ENCODE peak calls at places on chromosomes 3 and 15, in six cellular contexts. One of them, this sample, is unnamed.

GRCh38 chr3:42696356-42697301 is 6.0 kb downstream of the HHATL start:
- DNase-seq in vagina: peak; percentile 90
- DNase-seq in HCT116: no peak
- DNase-seq in GM06990: no peak
- DNase-seq in osteoblast: no peak
- DNase-seq in breast epithelium: no peak
- DNase-seq in this sample: no peak

GRCh38 chr15:22963546-22964125 is 16.5 kb downstream of the CYFIP1 start:
- DNase-seq in vagina: no peak
- DNase-seq in HCT116: no peak
- DNase-seq in GM06990: no peak
- DNase-seq in osteoblast: peak; percentile 63
- DNase-seq in breast epithelium: no peak
- DNase-seq in this sample: no peak

GRCh38 chr3:105827959-105828358 is 40.9 kb downstream of the CBLB start:
- DNase-seq in vagina: no peak
- DNase-seq in HCT116: peak; percentile 73
- DNase-seq in GM06990: no peak
- DNase-seq in osteoblast: no peak
- DNase-seq in breast epithelium: no peak
- DNase-seq in this sample: no peak

GRCh38 chr3:143000525-143000924 is 845 bp upstream of the U2SURP start:
- DNase-seq in vagina: no peak
- DNase-seq in HCT116: no peak
- DNase-seq in GM06990: no peak
- DNase-seq in osteoblast: peak; percentile 29
- DNase-seq in breast epithelium: no peak
- DNase-seq in this sample: no peak

GRCh38 chr15:53453253-53454105 is 306.0 kb downstream of the WDR72 start:
- DNase-seq in vagina: no peak
- DNase-seq in HCT116: no peak
- DNase-seq in GM06990: no peak
- DNase-seq in osteoblast: no peak
- DNase-seq in breast epithelium: no peak
- DNase-seq in this sample: no peak

GRCh38 chr3:144096016-144096415 is 124.4 kb downstream of the DIPK2A start:
- DNase-seq in vagina: no peak
- DNase-seq in HCT116: no peak
- DNase-seq in GM06990: no peak
- DNase-seq in osteoblast: no peak
- DNase-seq in breast epithelium: no peak
- DNase-seq in this sample: no peak

GRCh38 chr3:18098960-18099587 is 326.1 kb downstream of the SATB1 start:
- DNase-seq in vagina: no peak
- DNase-seq in HCT116: peak; percentile 99
- DNase-seq in GM06990: no peak
- DNase-seq in osteoblast: peak; percentile 55
- DNase-seq in breast epithelium: no peak
- DNase-seq in this sample: peak; percentile 69

GRCh38 chr3:196602673-196603072 is 34.2 kb downstream of the FBXO45 start:
- DNase-seq in vagina: no peak
- DNase-seq in HCT116: no peak
- DNase-seq in GM06990: no peak
- DNase-seq in osteoblast: no peak
- DNase-seq in breast epithelium: no peak
- DNase-seq in this sample: no peak

GRCh38 chr3:32873491-32874130 is 55.8 kb downstream of the TRIM71 start:
- DNase-seq in vagina: no peak
- DNase-seq in HCT116: no peak
- DNase-seq in GM06990: no peak
- DNase-seq in osteoblast: no peak
- DNase-seq in breast epithelium: no peak
- DNase-seq in this sample: no peak
- TF ChIP-seq CTCF in vagina: no peak
- TF ChIP-seq CTCF in HCT116: no peak
- TF ChIP-seq CTCF in GM06990: peak; percentile 53
- TF ChIP-seq CTCF in osteoblast: no peak
- TF ChIP-seq CTCF in breast epithelium: no peak
- TF ChIP-seq CTCF in this sample: no peak

GRCh38 chr15:40845036-40845435 is 1.2 kb downstream of the SPINT1 start:
- DNase-seq in vagina: no peak
- DNase-seq in HCT116: no peak
- DNase-seq in GM06990: no peak
- DNase-seq in osteoblast: no peak
- DNase-seq in breast epithelium: no peak
- DNase-seq in this sample: no peak

GRCh38 chr15:40845511-40846284 is 1.9 kb downstream of the SPINT1 start:
- DNase-seq in vagina: no peak
- DNase-seq in HCT116: no peak
- DNase-seq in GM06990: no peak
- DNase-seq in osteoblast: peak; percentile 72
- DNase-seq in breast epithelium: peak; percentile 93
- DNase-seq in this sample: no peak

GRCh38 chr15:40844543-40844981 is 714 bp downstream of the SPINT1 start:
- DNase-seq in vagina: no peak
- DNase-seq in HCT116: no peak
- DNase-seq in GM06990: peak; percentile 68
- DNase-seq in osteoblast: peak; percentile 90
- DNase-seq in breast epithelium: no peak
- DNase-seq in this sample: no peak

GRCh38 chr15:40846846-40847224 is 3.0 kb downstream of the SPINT1 start:
- DNase-seq in vagina: no peak
- DNase-seq in HCT116: no peak
- DNase-seq in GM06990: no peak
- DNase-seq in osteoblast: no peak
- DNase-seq in breast epithelium: no peak
- DNase-seq in this sample: no peak

DNA sequence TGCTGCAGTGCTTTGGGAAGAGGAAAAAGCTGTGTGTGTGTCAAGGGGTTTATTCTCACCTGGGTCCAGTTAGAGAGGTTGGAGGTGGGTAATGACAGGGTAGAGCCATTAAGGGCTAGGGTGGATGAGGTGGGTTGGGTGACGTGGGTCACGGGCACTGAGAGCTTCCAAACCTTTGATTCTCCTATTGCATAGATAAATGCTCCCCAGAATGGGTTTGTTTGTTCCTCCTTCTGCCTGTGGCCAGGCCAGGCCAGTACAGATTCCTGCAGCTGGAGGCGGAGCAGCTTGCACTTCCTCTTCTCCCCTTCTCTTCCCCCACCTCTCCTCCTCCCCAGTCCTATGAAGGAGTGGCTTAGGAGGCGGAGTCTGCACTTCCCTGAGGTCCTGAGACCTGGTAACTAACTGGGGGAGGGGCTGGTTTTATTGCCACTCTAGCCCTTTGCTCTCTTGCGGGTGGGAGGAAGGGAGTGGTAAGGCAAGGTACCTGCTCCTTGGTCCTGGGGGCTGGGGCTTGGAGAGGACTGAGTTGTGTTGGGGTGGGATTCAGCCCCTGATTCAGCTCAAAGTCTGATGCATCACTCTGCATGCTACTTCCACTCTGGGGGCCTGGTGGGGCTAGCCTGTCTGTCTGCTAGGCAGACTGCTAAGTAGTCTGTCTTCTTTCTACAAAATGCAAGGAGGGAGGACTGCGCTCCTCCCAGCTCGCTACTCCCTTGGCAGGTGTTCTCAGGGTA is 3.5 kb downstream of the SPINT1 start:
- DNase-seq in vagina: no peak
- DNase-seq in HCT116: no peak
- DNase-seq in GM06990: peak; percentile 32
- DNase-seq in osteoblast: peak; percentile 65
- DNase-seq in breast epithelium: peak; percentile 82
- DNase-seq in this sample: no peak
- H3K4me3 ChIP-seq in vagina: peak overlapping the region; percentile 54
- H3K4me3 ChIP-seq in HCT116: peak overlapping the region; percentile 95
- H3K4me3 ChIP-seq in GM06990: no peak overlapping the region
- H3K4me3 ChIP-seq in osteoblast: no peak overlapping the region
- H3K4me3 ChIP-seq in breast epithelium: peak overlapping the region; percentile 80
- H3K4me3 ChIP-seq in this sample: no peak overlapping the region

GRCh38 chr3:14161282-14161681 is 17.1 kb downstream of the XPC start:
- DNase-seq in vagina: no peak
- DNase-seq in HCT116: no peak
- DNase-seq in GM06990: no peak
- DNase-seq in osteoblast: no peak
- DNase-seq in breast epithelium: no peak
- DNase-seq in this sample: no peak

GRCh38 chr3:14158370-14158769 is 20.0 kb downstream of the XPC start:
- DNase-seq in vagina: peak; percentile 61
- DNase-seq in HCT116: no peak
- DNase-seq in GM06990: no peak
- DNase-seq in osteoblast: no peak
- DNase-seq in breast epithelium: no peak
- DNase-seq in this sample: no peak

GRCh38 chr3:14156843-14157561 is 21.4 kb downstream of the XPC start:
- DNase-seq in vagina: peak; percentile 82
- DNase-seq in HCT116: no peak
- DNase-seq in GM06990: no peak
- DNase-seq in osteoblast: no peak
- DNase-seq in breast epithelium: no peak
- DNase-seq in this sample: no peak

GRCh38 chr3:14157951-14158350 is 20.4 kb downstream of the XPC start:
- DNase-seq in vagina: peak; percentile 43
- DNase-seq in HCT116: no peak
- DNase-seq in GM06990: no peak
- DNase-seq in osteoblast: no peak
- DNase-seq in breast epithelium: no peak
- DNase-seq in this sample: no peak

DNA sequence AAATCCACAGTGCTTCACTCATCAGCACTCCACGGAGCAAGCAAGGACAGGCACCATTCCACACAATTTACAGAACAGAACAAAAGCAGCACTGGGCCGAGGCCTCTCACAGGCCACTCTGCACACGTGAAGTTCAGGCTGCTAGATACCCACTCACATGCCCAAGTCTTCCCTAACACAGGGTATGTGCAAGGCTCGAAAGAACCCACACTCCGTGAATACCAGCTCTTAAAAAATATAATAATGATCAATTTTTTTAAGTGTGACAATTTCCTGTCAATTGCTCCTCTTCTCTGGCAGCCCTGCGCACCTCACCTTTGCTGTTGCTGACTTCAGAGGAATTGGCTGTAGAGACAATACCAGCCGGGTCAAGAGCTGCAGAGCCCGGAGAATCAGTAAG is 19.0 kb downstream of the XPC start:
- DNase-seq in vagina: peak; percentile 55
- DNase-seq in HCT116: no peak
- DNase-seq in GM06990: no peak
- DNase-seq in osteoblast: no peak
- DNase-seq in breast epithelium: no peak
- DNase-seq in this sample: no peak
- H3K36me3 ChIP-seq in vagina: peaks cover 83% of the 10 kb centered on the region
- H3K36me3 ChIP-seq in HCT116: peaks cover 46% of the 10 kb centered on the region
- H3K36me3 ChIP-seq in GM06990: peaks cover 37% of the 10 kb centered on the region
- H3K36me3 ChIP-seq in osteoblast: peaks cover 87% of the 10 kb centered on the region
- H3K36me3 ChIP-seq in breast epithelium: peaks cover 50% of the 10 kb centered on the region
- H3K36me3 ChIP-seq in this sample: peaks cover 38% of the 10 kb centered on the region

DNA sequence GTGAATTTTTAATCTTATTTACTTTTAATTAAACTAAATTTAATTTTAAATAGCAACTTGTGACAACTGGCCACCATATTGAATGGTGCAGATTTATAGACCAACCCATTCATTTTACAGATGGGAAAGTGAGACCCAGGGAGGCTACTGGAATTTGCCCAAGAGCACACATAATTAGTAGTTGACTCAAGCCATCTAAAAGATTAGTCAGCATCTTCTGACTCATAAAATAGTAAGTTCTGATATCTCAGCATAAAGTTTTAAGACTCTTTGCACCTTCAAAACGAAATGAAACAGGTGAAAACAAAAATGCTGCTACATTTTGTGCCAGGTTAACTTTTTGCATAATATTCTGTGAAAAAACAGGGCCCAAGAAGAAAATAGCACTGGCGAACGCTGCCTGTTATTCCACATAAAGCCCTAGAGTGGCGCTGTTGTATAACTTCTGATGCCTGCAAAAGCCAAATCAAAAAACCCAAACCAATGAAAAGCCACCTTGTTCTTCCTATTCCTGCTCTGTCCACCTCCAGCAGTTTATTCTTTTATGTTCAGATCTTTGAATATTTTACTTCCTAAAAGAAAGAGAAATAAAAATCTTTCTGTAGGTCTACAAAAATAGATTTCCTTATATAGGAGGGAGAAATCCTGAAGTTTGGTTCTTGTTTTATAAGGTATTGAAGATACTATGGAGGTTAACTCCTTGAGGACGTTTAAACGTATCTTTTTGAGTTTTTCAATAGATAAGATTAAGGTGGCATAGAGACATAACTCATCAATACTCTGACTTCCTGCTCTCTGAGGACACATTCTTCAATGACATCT is 62.8 kb downstream of the OTOL1 start:
- DNase-seq in vagina: no peak
- DNase-seq in HCT116: peak; percentile 39
- DNase-seq in GM06990: no peak
- DNase-seq in osteoblast: no peak
- DNase-seq in breast epithelium: no peak
- DNase-seq in this sample: no peak
- TF ChIP-seq CTCF in vagina: peak; percentile 26
- TF ChIP-seq CTCF in HCT116: peak; percentile 62
- TF ChIP-seq CTCF in GM06990: peak; percentile 83
- TF ChIP-seq CTCF in osteoblast: peak; percentile 76
- TF ChIP-seq CTCF in breast epithelium: peak; percentile 47
- TF ChIP-seq CTCF in this sample: peak; percentile 80

This sample was measured in BJ.